ENCODE peak calls at places on chromosomes 2 and 18, in six cellular contexts. N is GM12865; B is substantia nigra; R is aorta; J is activated CD4-positive, CD25-positive, alpha-beta regulatory T cell; L is GM10248. S is an unnamed sample.

GRCh38 chr18:12366379-12366778 is 10.6 kb downstream of the AFG3L2 start:
- DNase-seq in L (no peak), J (no peak), N (no peak), B (no peak), R (no peak), S (no peak)

GRCh38 chr2:227106845-227107759 is 56.9 kb downstream of the COL4A4 start:
- DNase-seq in N (peak), B (no peak), L (peak), R (no peak), J (no peak), S (no peak)

GRCh38 chr2:165957030-165957675 is 3.6 kb upstream of the TTC21B start:
- DNase-seq in L (no peak), B (no peak), J (no peak), N (no peak), R (no peak), S (no peak)

GRCh38 chr2:3285901-3286645 is 91.5 kb downstream of the EIPR1 start:
- DNase-seq in B (no peak), R (no peak), J (no peak), L (no peak), N (no peak), S (peak)

GRCh38 chr2:30026091-30027055 is 105.0 kb upstream of the ALK start:
- DNase-seq in J (no peak), N (peak), L (peak), B (peak), R (no peak), S (peak)

GRCh38 chr2:206353685-206354084 is 79.2 kb downstream of the ZDBF2 start:
- DNase-seq in L (no peak), B (no peak), J (no peak), R (no peak), N (peak), S (no peak)

GRCh38 chr2:101311390-101312019 is 3.0 kb upstream of the RNF149 start:
- DNase-seq in N (no peak), L (no peak), B (no peak), J (no peak), R (no peak), S (no peak)

GRCh38 chr2:214379227-214379626 is 31.6 kb upstream of the VWC2L start:
- DNase-seq in R (no peak), B (no peak), L (no peak), N (no peak), J (no peak), S (no peak)

GRCh38 chr2:191691016-191691725 is 13.2 kb downstream of the NABP1 start:
- DNase-seq in R (no peak), N (peak), J (peak), L (peak), B (no peak), S (no peak)

GRCh38 chr2:181152221-181152620 is 171.8 kb downstream of the UBE2E3 start:
- DNase-seq in L (no peak), N (no peak), B (no peak), J (no peak), R (no peak), S (no peak)

GRCh38 chr2:173187911-173188788 is 112.5 kb downstream of the MAP3K20 start:
- DNase-seq in B (no peak), J (no peak), L (no peak), N (no peak), R (no peak), S (no peak)

GRCh38 chr2:134574610-134575332 is 144.0 kb downstream of the TMEM163 start:
- DNase-seq in R (no peak), N (no peak), J (no peak), B (no peak), L (no peak), S (no peak)

GRCh38 chr2:43086451-43087221 is 139.8 kb downstream of the ZFP36L2 start:
- DNase-seq in N (no peak), J (no peak), B (no peak), R (peak), L (no peak), S (peak)

GRCh38 chr2:72130671-72131360 is 16.8 kb downstream of the CYP26B1 start:
- DNase-seq in N (no peak), B (no peak), J (no peak), L (no peak), R (no peak), S (no peak)

GRCh38 chr2:17610521-17610920 is 70.0 kb downstream of the VSNL1 start:
- DNase-seq in R (no peak), J (no peak), L (no peak), N (no peak), B (no peak), S (no peak)